ENCODE peak calls at places on chromosomes 2 and 18, in six cellular contexts. W, O, V, H, F and X are unnamed samples.

GRCh38 chr2:66541646-66542045 is 106.7 kb downstream of the MEIS1 start:
- DNase-seq in W (no peak), O (no peak), V (no peak), H (no peak), F (no peak), X (no peak)

GRCh38 chr18:12278765-12279682 is 24.9 kb downstream of the CIDEA start:
- DNase-seq in W (peak; percentile 90), O (peak; percentile 90), V (no peak), H (peak; percentile 93), F (peak; percentile 69), X (peak; percentile 93)

GRCh38 chr2:27303093-27304025 is 4.9 kb downstream of the UCN start:
- DNase-seq in W (no peak), O (no peak), V (peak; percentile 33), H (no peak), F (peak; percentile 41), X (peak; percentile 61)

GRCh38 chr2:34822616-34823015 is 1223.5 kb upstream of the FAM98A start:
- DNase-seq in W (no peak), O (no peak), V (no peak), H (no peak), F (no peak), X (no peak)

GRCh38 chr2:190856985-190857384 is 23.6 kb upstream of the GLS start:
- DNase-seq in W (no peak), O (no peak), V (no peak), H (no peak), F (no peak), X (no peak)

GRCh38 chr2:129935118-129935517 is 44.3 kb upstream of the RAB6C start:
- DNase-seq in W (no peak), O (no peak), V (no peak), H (no peak), F (no peak), X (no peak)

GRCh38 chr2:6917761-6918421 is 679 bp downstream of the RNF144A start:
- DNase-seq in W (no peak), O (no peak), V (no peak), H (peak; percentile 81), F (peak; percentile 41), X (no peak)

GRCh38 chr18:31680836-31681568 is 3.4 kb downstream of the B4GALT6 start:
- DNase-seq in W (no peak), O (no peak), V (no peak), H (no peak), F (no peak), X (no peak)

GRCh38 chr2:152525277-152525838 is 190.4 kb downstream of the FMNL2 start:
- DNase-seq in W (no peak), O (no peak), V (no peak), H (no peak), F (peak; percentile 44), X (no peak)

GRCh38 chr18:79987566-79987965 is 797 bp downstream of the TXNL4A start:
- DNase-seq in W (no peak), O (no peak), V (no peak), H (no peak), F (no peak), X (no peak)

GRCh38 chr18:75244336-75244735 is 33.7 kb downstream of the TSHZ1 start:
- DNase-seq in W (no peak), O (no peak), V (no peak), H (peak; percentile 76), F (no peak), X (no peak)

GRCh38 chr18:44592639-44593038 is 88.0 kb upstream of the SETBP1 start:
- DNase-seq in W (no peak), O (peak; percentile 53), V (no peak), H (no peak), F (no peak), X (no peak)

DNA sequence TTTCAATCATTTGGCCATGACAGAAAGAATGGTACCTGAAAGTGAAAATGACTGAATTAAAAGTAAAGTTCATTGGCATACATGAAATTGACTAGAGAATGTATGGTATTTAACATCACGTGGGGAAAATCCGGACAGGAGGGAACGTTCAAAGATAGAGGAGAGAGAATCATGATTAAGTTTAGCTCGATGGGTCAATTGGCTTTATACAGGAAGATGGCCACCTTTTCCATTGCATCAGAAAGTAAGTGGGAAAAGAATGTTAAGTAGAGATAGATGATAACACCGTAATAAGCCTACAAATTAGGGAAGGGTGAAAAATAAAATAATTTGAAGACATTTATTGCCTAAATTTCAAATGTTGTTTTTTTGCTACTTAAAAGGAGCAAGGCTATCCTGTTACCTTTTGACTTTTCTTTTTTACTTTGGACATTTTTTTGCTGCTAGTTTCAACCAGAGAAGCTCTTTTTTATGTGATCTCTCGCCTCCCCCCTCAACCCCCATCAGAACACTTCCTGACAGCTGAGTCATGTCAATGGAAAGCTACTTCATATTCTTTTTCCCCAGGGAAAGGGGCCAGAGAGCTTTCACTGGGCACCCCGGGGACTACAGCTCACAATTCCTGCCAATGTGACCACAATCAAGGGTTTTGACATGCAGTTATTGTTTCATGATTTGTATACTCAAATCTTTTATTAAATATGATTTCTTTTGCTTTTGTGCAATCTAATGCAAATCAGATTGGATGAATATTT is 767 bp upstream of the CCDC102B start:
- DNase-seq in W (no peak), O (peak; percentile 87), V (no peak), H (no peak), F (no peak), X (no peak)
- H3K4me3 ChIP-seq in W (no peak overlapping the region), O (no peak overlapping the region), V (no peak overlapping the region), H (no peak overlapping the region), F (no peak overlapping the region), X (no peak overlapping the region)

GRCh38 chr18:21702602-21703001 is 2.0 kb downstream of the ABHD3 start:
- DNase-seq in W (no peak), O (no peak), V (no peak), H (no peak), F (no peak), X (no peak)
- H3K4me3 ChIP-seq in W (no peak overlapping the region), O (no peak overlapping the region), V (no peak overlapping the region), H (no peak overlapping the region), F (no peak overlapping the region), X (no peak overlapping the region)

GRCh38 chr18:456361-456821 is 44.1 kb downstream of the COLEC12 start:
- DNase-seq in W (peak; percentile 81), O (peak; percentile 79), V (no peak), H (no peak), F (peak; percentile 30), X (peak; percentile 71)
- H3K4me3 ChIP-seq in W (peak overlapping the region; percentile 28), O (peak overlapping the region; percentile 13), V (no peak overlapping the region), H (no peak overlapping the region), F (no peak overlapping the region), X (no peak overlapping the region)

GRCh38 chr2:37656512-37657423 is 14.7 kb downstream of the CDC42EP3 start:
- DNase-seq in W (no peak), O (no peak), V (no peak), H (no peak), F (no peak), X (no peak)
- H3K4me3 ChIP-seq in W (no peak overlapping the region), O (no peak overlapping the region), V (no peak overlapping the region), H (no peak overlapping the region), F (no peak overlapping the region), X (no peak overlapping the region)

GRCh38 chr18:69944434-69944833 is 3.2 kb downstream of the CD226 start:
- DNase-seq in W (no peak), O (no peak), V (no peak), H (no peak), F (no peak), X (no peak)

GRCh38 chr18:69947361-69948106 is at the start of gene CD226:
- DNase-seq in W (no peak), O (no peak), V (no peak), H (no peak), F (peak; percentile 20), X (no peak)

GRCh38 chr18:69946608-69947155 is 991 bp downstream of the CD226 start:
- DNase-seq in W (no peak), O (no peak), V (no peak), H (no peak), F (no peak), X (no peak)

GRCh38 chr18:69943021-69943420 is 4.7 kb downstream of the CD226 start:
- DNase-seq in W (no peak), O (no peak), V (no peak), H (no peak), F (no peak), X (no peak)

DNA sequence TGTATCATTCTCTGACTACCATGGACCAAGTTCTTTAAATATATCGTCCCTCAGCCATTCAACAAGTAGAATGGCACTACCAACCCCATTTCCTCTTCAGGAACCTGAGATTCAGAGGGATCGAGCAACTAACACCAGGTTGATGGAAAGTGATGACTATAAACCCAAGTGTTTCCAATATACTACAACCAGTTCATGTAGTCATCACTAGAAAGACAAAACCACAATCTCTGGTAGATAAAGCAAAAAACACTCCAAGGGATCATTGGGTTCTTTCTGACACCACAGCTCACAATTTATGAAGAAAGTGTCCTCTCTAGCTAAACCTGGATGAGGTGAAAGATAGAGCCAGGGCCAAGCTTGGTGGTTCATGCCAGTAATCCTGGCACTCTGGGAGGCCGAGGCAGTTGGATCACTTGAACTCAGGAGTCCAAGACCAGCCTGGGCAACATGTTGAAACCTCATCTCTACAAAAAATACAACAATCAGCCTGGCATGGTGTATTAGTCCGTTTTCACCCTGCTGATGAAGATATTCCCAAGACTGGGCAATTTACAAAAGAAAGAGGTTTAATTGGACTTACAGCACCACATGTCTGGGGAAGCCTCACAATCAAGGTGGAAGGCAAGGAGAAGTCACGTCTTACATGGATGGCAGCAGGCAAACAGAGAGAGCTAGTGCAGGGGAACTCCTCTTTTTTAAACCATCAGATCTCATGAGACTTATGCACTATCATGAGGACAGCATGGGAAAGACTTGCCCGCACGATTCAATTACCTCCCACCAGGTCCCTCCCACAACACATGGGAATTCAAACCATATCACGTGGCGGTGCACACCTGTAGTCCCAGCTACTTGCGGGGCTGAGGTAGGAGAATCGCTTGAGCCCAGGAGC is 2.2 kb downstream of the CD226 start:
- DNase-seq in W (no peak), O (no peak), V (no peak), H (no peak), F (no peak), X (no peak)
- H3K4me3 ChIP-seq in W (no peak overlapping the region), O (no peak overlapping the region), V (no peak overlapping the region), H (no peak overlapping the region), F (no peak overlapping the region), X (no peak overlapping the region)

GRCh38 chr2:81903534-81903933 is 1599.0 kb upstream of the LRRTM1 start:
- DNase-seq in W (no peak), O (no peak), V (no peak), H (no peak), F (no peak), X (no peak)
- H3K4me3 ChIP-seq in W (no peak overlapping the region), O (no peak overlapping the region), V (no peak overlapping the region), H (no peak overlapping the region), F (no peak overlapping the region), X (no peak overlapping the region)

GRCh38 chr2:68366083-68366560 is 1.0 kb downstream of the PLEK start:
- DNase-seq in W (no peak), O (no peak), V (no peak), H (no peak), F (peak; percentile 46), X (no peak)
- H3K4me3 ChIP-seq in W (peak overlapping the region; percentile 30), O (no peak overlapping the region), V (no peak overlapping the region), H (no peak overlapping the region), F (no peak overlapping the region), X (no peak overlapping the region)